ENCODE peak calls at places on chromosomes 2 and 18, in ten cellular contexts. Q is fibroblast of the aortic adventitia, N is neural progenitor cell, F is body of pancreas, L is left ventricle myocardium inferior, C is neural crest cell, E is vagina, J is AG09319, X is adrenal gland, Z is AG04450. K is an unnamed sample.

GRCh38 chr18:67644226-67644625 is 127.7 kb upstream of the DSEL start:
- DNase-seq in Q (no peak), N (no peak), F (no peak), L (no peak), C (no peak), E (no peak), J (no peak), X (no peak), Z (no peak), K (no peak)

GRCh38 chr2:226661789-226662545 is 137.7 kb downstream of the IRS1 start:
- DNase-seq in Q (peak), N (no peak), F (peak), L (peak), C (no peak), E (no peak), J (no peak), X (peak), Z (peak), K (peak)

GRCh38 chr2:60066971-60067370 is 486.5 kb downstream of the BCL11A start:
- DNase-seq in Q (no peak), N (no peak), F (no peak), L (no peak), C (no peak), E (no peak), J (no peak), X (no peak), Z (no peak), K (no peak)

GRCh38 chr2:212364586-212364985 is 174.0 kb downstream of the ERBB4 start:
- DNase-seq in Q (no peak), N (no peak), F (no peak), L (no peak), C (no peak), E (no peak), J (no peak), X (no peak), Z (no peak), K (no peak)

GRCh38 chr2:196171946-196172345 is 568 bp upstream of the STK17B start:
- DNase-seq in Q (peak), N (no peak), F (no peak), L (no peak), C (no peak), E (peak), J (no peak), X (no peak), Z (no peak), K (no peak)

GRCh38 chr2:9333591-9334171 is 89.6 kb downstream of the ITGB1BP1 start:
- DNase-seq in Q (peak), N (peak), F (peak), L (peak), C (no peak), E (no peak), J (no peak), X (peak), Z (peak), K (peak)

GRCh38 chr2:238320648-238321281 is 447 bp downstream of the TRAF3IP1 start:
- DNase-seq in Q (peak), N (peak), F (no peak), L (peak), C (no peak), E (no peak), J (no peak), X (peak), Z (no peak), K (no peak)

GRCh38 chr18:74498712-74499629 is 2.8 kb downstream of the CNDP2 start:
- DNase-seq in Q (peak), N (no peak), F (peak), L (no peak), C (no peak), E (no peak), J (no peak), X (peak), Z (no peak), K (no peak)

GRCh38 chr18:58697131-58697530 is 25.9 kb downstream of the MALT1 start:
- DNase-seq in Q (no peak), N (no peak), F (no peak), L (no peak), C (no peak), E (no peak), J (no peak), X (no peak), Z (no peak), K (no peak)

GRCh38 chr2:133862400-133862977 is 294.2 kb upstream of the NCKAP5 start:
- DNase-seq in Q (peak), N (no peak), F (no peak), L (no peak), C (no peak), E (peak), J (no peak), X (no peak), Z (no peak), K (no peak)

GRCh38 chr2:224563537-224563936 is 21.6 kb downstream of the CUL3 start:
- DNase-seq in Q (peak), N (no peak), F (no peak), L (no peak), C (no peak), E (no peak), J (no peak), X (no peak), Z (no peak), K (no peak)

GRCh38 chr2:228731517-228731916 is 539.6 kb downstream of the PID1 start:
- DNase-seq in Q (peak), N (no peak), F (no peak), L (no peak), C (no peak), E (no peak), J (peak), X (no peak), Z (peak), K (no peak)

GRCh38 chr18:76445741-76446232 is 49.3 kb downstream of the ZNF516 start:
- DNase-seq in Q (no peak), N (no peak), F (no peak), L (no peak), C (no peak), E (peak), J (no peak), X (peak), Z (no peak), K (no peak)

GRCh38 chr2:24540011-24540477 is 49.0 kb downstream of the NCOA1 start:
- DNase-seq in Q (no peak), N (no peak), F (no peak), L (no peak), C (no peak), E (no peak), J (no peak), X (no peak), Z (no peak), K (no peak)

GRCh38 chr2:69299772-69300516 is 87.1 kb downstream of the GFPT1 start:
- DNase-seq in Q (no peak), N (no peak), F (no peak), L (no peak), C (no peak), E (no peak), J (no peak), X (no peak), Z (no peak), K (no peak)

GRCh38 chr2:167181134-167181533 is 292.9 kb downstream of the XIRP2 start:
- DNase-seq in Q (peak), N (no peak), F (no peak), L (no peak), C (no peak), E (no peak), J (no peak), X (no peak), Z (no peak), K (no peak)

GRCh38 chr2:71402427-71402826 is 50.9 kb upstream of the DYSF start:
- DNase-seq in Q (no peak), N (no peak), F (no peak), L (no peak), C (no peak), E (no peak), J (no peak), X (no peak), Z (no peak), K (no peak)

GRCh38 chr2:11391941-11392266 is 47.5 kb upstream of the ROCK2 start:
- DNase-seq in Q (no peak), N (no peak), F (no peak), L (no peak), C (no peak), E (no peak), J (no peak), X (no peak), Z (no peak), K (no peak)

GRCh38 chr2:229408356-229408755 is 137.3 kb upstream of the PID1 start:
- DNase-seq in Q (peak), N (no peak), F (peak), L (no peak), C (no peak), E (no peak), J (peak), X (peak), Z (peak), K (peak)

GRCh38 chr18:22347624-22348511 is 69.8 kb downstream of the CTAGE1 start:
- DNase-seq in Q (peak), N (no peak), F (peak), L (peak), C (no peak), E (peak), J (no peak), X (peak), Z (no peak), K (peak)

GRCh38 chr2:39715095-39715494 is 49.4 kb downstream of the TMEM178A start:
- DNase-seq in Q (no peak), N (no peak), F (no peak), L (no peak), C (no peak), E (no peak), J (no peak), X (no peak), Z (no peak), K (no peak)

GRCh38 chr2:230869691-230870543 is 5.2 kb downstream of the ITM2C start:
- DNase-seq in Q (no peak), N (no peak), F (no peak), L (no peak), C (no peak), E (no peak), J (no peak), X (no peak), Z (no peak), K (no peak)

GRCh38 chr2:241797441-241798080 is 11.4 kb upstream of the NEU4 start:
- DNase-seq in Q (no peak), N (no peak), F (no peak), L (peak), C (no peak), E (no peak), J (no peak), X (no peak), Z (no peak), K (no peak)

GRCh38 chr2:227822416-227823003 is 8.9 kb downstream of the CCL20 start:
- DNase-seq in Q (no peak), N (no peak), F (no peak), L (no peak), C (no peak), E (no peak), J (no peak), X (no peak), Z (no peak), K (no peak)

GRCh38 chr2:170394988-170395387 is 217.0 kb downstream of the MYO3B start:
- DNase-seq in Q (no peak), N (no peak), F (no peak), L (no peak), C (no peak), E (no peak), J (no peak), X (no peak), Z (no peak), K (no peak)

GRCh38 chr2:239674981-239675855 is 274.4 kb upstream of the HDAC4 start:
- DNase-seq in Q (no peak), N (no peak), F (no peak), L (no peak), C (no peak), E (no peak), J (no peak), X (no peak), Z (no peak), K (no peak)

GRCh38 chr2:46645681-46646162 is 166.4 kb downstream of the TMEM247 start:
- DNase-seq in Q (peak), N (no peak), F (peak), L (peak), C (no peak), E (no peak), J (peak), X (peak), Z (peak), K (peak)

GRCh38 chr2:52931660-52932059 is 835.9 kb upstream of the CHAC2 start:
- DNase-seq in Q (no peak), N (no peak), F (no peak), L (no peak), C (no peak), E (no peak), J (no peak), X (no peak), Z (no peak), K (no peak)

GRCh38 chr18:8287184-8287885 is 321.9 kb upstream of the RAB12 start:
- DNase-seq in Q (no peak), N (no peak), F (peak), L (no peak), C (no peak), E (no peak), J (no peak), X (no peak), Z (no peak), K (no peak)

GRCh38 chr2:136248242-136248641 is 130.3 kb upstream of the CXCR4 start:
- DNase-seq in Q (peak), N (no peak), F (no peak), L (no peak), C (no peak), E (no peak), J (no peak), X (peak), Z (no peak), K (no peak)

GRCh38 chr2:200171761-200172482 is 134.6 kb upstream of the SPATS2L start:
- DNase-seq in Q (no peak), N (no peak), F (no peak), L (no peak), C (no peak), E (no peak), J (no peak), X (no peak), Z (no peak), K (no peak)

GRCh38 chr2:232456296-232457120 is 555 bp downstream of the ALPI start:
- DNase-seq in Q (no peak), N (no peak), F (no peak), L (no peak), C (no peak), E (no peak), J (no peak), X (no peak), Z (no peak), K (no peak)

GRCh38 chr2:158725496-158725895 is 69.6 kb upstream of the DAPL1 start:
- DNase-seq in Q (no peak), N (no peak), F (no peak), L (no peak), C (no peak), E (peak), J (no peak), X (no peak), Z (no peak), K (no peak)

GRCh38 chr2:119264781-119265692 is 41.4 kb downstream of the STEAP3 start:
- DNase-seq in Q (peak), N (peak), F (peak), L (no peak), C (peak), E (peak), J (no peak), X (peak), Z (no peak), K (no peak)

GRCh38 chr2:209984291-209984690 is 18.1 kb upstream of the RPE start:
- DNase-seq in Q (no peak), N (no peak), F (no peak), L (no peak), C (no peak), E (no peak), J (no peak), X (no peak), Z (no peak), K (no peak)

GRCh38 chr2:54570925-54571694 is 115.0 kb downstream of the SPTBN1 start:
- DNase-seq in Q (peak), N (no peak), F (no peak), L (peak), C (no peak), E (no peak), J (peak), X (peak), Z (peak), K (peak)

GRCh38 chr2:54568876-54569298 is 112.8 kb downstream of the SPTBN1 start:
- DNase-seq in Q (no peak), N (peak), F (peak), L (no peak), C (no peak), E (no peak), J (no peak), X (no peak), Z (no peak), K (no peak)

GRCh38 chr2:54572262-54572635 is 116.1 kb downstream of the SPTBN1 start:
- DNase-seq in Q (peak), N (no peak), F (peak), L (no peak), C (no peak), E (no peak), J (peak), X (peak), Z (no peak), K (no peak)

GRCh38 chr2:54570321-54570881 is 114.3 kb downstream of the SPTBN1 start:
- DNase-seq in Q (peak), N (no peak), F (no peak), L (no peak), C (no peak), E (no peak), J (no peak), X (no peak), Z (no peak), K (no peak)

GRCh38 chr2:54569745-54570296 is 113.7 kb downstream of the SPTBN1 start:
- DNase-seq in Q (no peak), N (peak), F (no peak), L (no peak), C (peak), E (no peak), J (no peak), X (peak), Z (no peak), K (no peak)
- TF ChIP-seq CTCF in Q (no peak), N (no peak), F (no peak), L (no peak), C (no peak), E (no peak), J (no peak), X (no peak), Z (no peak), K (no peak)

GRCh38 chr2:216181351-216181750 is 72.2 kb downstream of the XRCC5 start:
- DNase-seq in Q (no peak), N (peak), F (no peak), L (no peak), C (no peak), E (no peak), J (no peak), X (no peak), Z (no peak), K (no peak)
- TF ChIP-seq CTCF in Q (no peak), N (no peak), F (no peak), L (no peak), C (no peak), E (no peak), J (no peak), X (no peak), Z (no peak), K (no peak)

GRCh38 chr18:59994357-59994756 is 94.6 kb downstream of the PMAIP1 start:
- DNase-seq in Q (no peak), N (peak), F (no peak), L (no peak), C (no peak), E (no peak), J (no peak), X (no peak), Z (no peak), K (no peak)

GRCh38 chr18:59993560-59993959 is 93.8 kb downstream of the PMAIP1 start:
- DNase-seq in Q (no peak), N (no peak), F (no peak), L (no peak), C (no peak), E (no peak), J (no peak), X (no peak), Z (no peak), K (no peak)

GRCh38 chr18:59996370-59996966 is 96.7 kb downstream of the PMAIP1 start:
- DNase-seq in Q (peak), N (peak), F (no peak), L (no peak), C (peak), E (no peak), J (peak), X (peak), Z (peak), K (no peak)
- TF ChIP-seq CTCF in Q (peak), N (peak), F (peak), L (peak), C (peak), E (peak), J (peak), X (peak), Z (peak), K (no peak)

DNA sequence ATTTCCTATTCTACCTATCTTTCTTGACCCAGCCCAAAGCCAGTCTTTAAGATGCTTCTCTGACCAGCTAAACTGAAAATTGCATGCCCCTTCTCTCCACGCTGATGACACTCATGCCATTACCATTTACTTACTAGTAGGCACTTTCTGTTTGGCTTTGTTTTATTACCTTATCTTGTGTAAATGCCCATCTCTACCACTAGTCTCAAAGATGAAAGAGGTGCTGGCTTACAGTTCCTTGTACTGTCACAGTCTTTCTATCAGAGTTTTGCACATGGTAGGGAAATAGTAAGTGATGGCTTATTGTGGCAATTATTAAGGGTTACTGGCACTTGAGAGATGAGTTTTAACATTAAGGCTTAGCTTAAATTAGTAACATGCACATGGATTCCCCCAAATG is 352.1 kb downstream of the RBM43 start:
- DNase-seq in Q (no peak), N (no peak), F (no peak), L (no peak), C (no peak), E (no peak), J (no peak), X (no peak), Z (no peak), K (no peak)
- TF ChIP-seq CTCF in Q (peak), N (peak), F (no peak), L (no peak), C (peak), E (no peak), J (no peak), X (peak), Z (no peak), K (no peak)

GRCh38 chr2:38074047-38074774 is 1.7 kb downstream of the CYP1B1 start:
- DNase-seq in Q (peak), N (peak), F (no peak), L (peak), C (peak), E (no peak), J (no peak), X (no peak), Z (no peak), K (peak)
- TF ChIP-seq CTCF in Q (no peak), N (no peak), F (no peak), L (no peak), C (no peak), E (no peak), J (no peak), X (no peak), Z (no peak), K (no peak)

GRCh38 chr2:152386266-152386665 is 51.3 kb downstream of the FMNL2 start:
- DNase-seq in Q (no peak), N (no peak), F (no peak), L (no peak), C (no peak), E (no peak), J (no peak), X (no peak), Z (no peak), K (no peak)

GRCh38 chr2:152389483-152389882 is 54.5 kb downstream of the FMNL2 start:
- DNase-seq in Q (no peak), N (no peak), F (no peak), L (no peak), C (no peak), E (no peak), J (no peak), X (no peak), Z (no peak), K (no peak)

GRCh38 chr2:152385718-152386117 is 50.7 kb downstream of the FMNL2 start:
- DNase-seq in Q (no peak), N (no peak), F (no peak), L (no peak), C (no peak), E (no peak), J (no peak), X (no peak), Z (no peak), K (no peak)

GRCh38 chr2:152384992-152385391 is 50.0 kb downstream of the FMNL2 start:
- DNase-seq in Q (no peak), N (no peak), F (no peak), L (no peak), C (no peak), E (no peak), J (no peak), X (no peak), Z (no peak), K (no peak)

GRCh38 chr2:152387046-152387445 is 52.1 kb downstream of the FMNL2 start:
- DNase-seq in Q (peak), N (no peak), F (no peak), L (no peak), C (no peak), E (no peak), J (no peak), X (no peak), Z (no peak), K (no peak)
- TF ChIP-seq CTCF in Q (no peak), N (no peak), F (no peak), L (no peak), C (no peak), E (no peak), J (no peak), X (no peak), Z (no peak), K (no peak)

DNA sequence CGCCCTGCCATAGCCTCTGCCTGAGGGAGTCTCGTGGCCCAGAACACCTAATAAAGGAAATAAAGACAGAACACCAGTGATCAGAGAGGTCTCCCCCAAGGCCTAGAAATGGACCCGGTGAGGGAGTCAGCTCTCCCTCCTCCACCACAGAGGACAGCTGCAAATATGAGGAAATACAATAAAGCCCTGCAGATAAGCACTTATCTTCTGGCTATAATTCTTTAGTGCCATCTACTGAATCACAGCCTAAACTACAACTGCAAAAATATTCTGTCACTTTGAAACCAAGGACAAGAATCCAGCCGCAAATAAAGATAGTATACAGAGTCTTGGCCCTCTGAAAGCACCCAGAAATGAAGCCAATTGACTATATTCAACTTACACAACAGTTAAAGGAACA is 42.4 kb upstream of the TACR1 start:
- DNase-seq in Q (peak), N (no peak), F (no peak), L (no peak), C (no peak), E (no peak), J (no peak), X (no peak), Z (no peak), K (no peak)
- TF ChIP-seq CTCF in Q (no peak), N (peak), F (no peak), L (no peak), C (peak), E (no peak), J (no peak), X (no peak), Z (peak), K (no peak)